ENCODE peak calls at places on chromosome 12, in five cellular contexts. Q is keratinocyte, Z is AG04450, E is left ventricle myocardium inferior, U is psoas muscle. T is an unnamed sample.

GRCh38 chr12:57626111-57626928 is 6.7 kb downstream of the B4GALNT1 start:
- DNase-seq in E (no peak), U (no peak), Q (no peak), Z (no peak), T (no peak)

GRCh38 chr12:80242341-80242740 is 143.0 kb downstream of the OTOGL start:
- DNase-seq in Q (no peak), Z (no peak), E (no peak), U (no peak), T (no peak)

GRCh38 chr12:130805635-130806034 is 33.4 kb downstream of the STX2 start:
- DNase-seq in Q (no peak), Z (no peak), E (no peak), U (no peak), T (no peak)

GRCh38 chr12:118999107-118999506 is 17.8 kb downstream of the SRRM4 start:
- DNase-seq in E (peak; percentile 42), U (no peak), Q (no peak), Z (no peak), T (no peak)

GRCh38 chr12:47717443-47718193 is 7.7 kb downstream of the ENDOU start:
- DNase-seq in E (peak; percentile 90), Q (no peak), U (peak; percentile 83), Z (peak; percentile 64), T (no peak)

GRCh38 chr12:32671930-32672785 is 6.9 kb upstream of the DNM1L start:
- DNase-seq in Z (peak; percentile 67), Q (no peak), U (no peak), E (no peak), T (no peak)

GRCh38 chr12:102896067-102896466 is 21.0 kb downstream of the PAH start:
- DNase-seq in U (no peak), Q (no peak), Z (no peak), E (no peak), T (no peak)

GRCh38 chr12:38904932-38905479 is 385 bp downstream of the CPNE8 start:
- DNase-seq in Z (no peak), U (peak; percentile 85), E (peak; percentile 85), Q (peak; percentile 72), T (peak; percentile 54)

GRCh38 chr12:91974541-91974940 is 171.1 kb downstream of the BTG1 start:
- DNase-seq in Q (no peak), Z (no peak), U (no peak), E (no peak), T (no peak)

GRCh38 chr12:63917864-63918742 is 73.6 kb downstream of the SRGAP1 start:
- DNase-seq in Z (peak; percentile 84), U (no peak), Q (peak; percentile 87), E (no peak), T (peak; percentile 89)

GRCh38 chr12:116319851-116320621 is 42.5 kb upstream of the MED13L start:
- DNase-seq in U (peak; percentile 65), Z (peak; percentile 81), Q (no peak), E (peak; percentile 50), T (peak; percentile 64)

GRCh38 chr12:46531804-46532203 is 159.2 kb upstream of the SLC38A2 start:
- DNase-seq in U (no peak), E (no peak), Z (no peak), Q (no peak), T (no peak)

GRCh38 chr12:89797436-89797835 is 88.8 kb upstream of the ATP2B1 start:
- DNase-seq in Z (no peak), Q (no peak), U (no peak), E (no peak), T (no peak)

GRCh38 chr12:78885466-78885865 is 20.9 kb downstream of the SYT1 start:
- DNase-seq in E (no peak), U (no peak), Z (no peak), Q (no peak), T (no peak)

GRCh38 chr12:78891646-78892353 is 27.2 kb downstream of the SYT1 start:
- DNase-seq in Z (no peak), Q (no peak), E (no peak), U (no peak), T (no peak)

GRCh38 chr12:78887008-78887407 is 22.4 kb downstream of the SYT1 start:
- DNase-seq in U (no peak), Z (no peak), Q (no peak), E (no peak), T (no peak)

GRCh38 chr12:78888583-78888982 is 24.0 kb downstream of the SYT1 start:
- DNase-seq in Q (no peak), U (no peak), Z (no peak), E (no peak), T (no peak)

GRCh38 chr12:78887444-78887843 is 22.9 kb downstream of the SYT1 start:
- DNase-seq in U (no peak), Q (no peak), Z (no peak), E (no peak), T (no peak)
- H3K27ac ChIP-seq in U (no peak overlapping the region), Q (no peak overlapping the region), Z (no peak overlapping the region), E (no peak overlapping the region), T (peak overlapping the region; percentile 65)

GRCh38 chr12:229441-230191 is 15.7 kb upstream of the SLC6A12 start:
- DNase-seq in Q (no peak), Z (no peak), E (no peak), U (no peak), T (no peak)
- H3K27ac ChIP-seq in Q (no peak overlapping the region), Z (no peak overlapping the region), E (no peak overlapping the region), U (no peak overlapping the region), T (no peak overlapping the region)

GRCh38 chr12:6158749-6159148 is 34.3 kb upstream of the VWF start:
- DNase-seq in U (no peak), Q (no peak), Z (no peak), E (no peak), T (no peak)
- H3K27ac ChIP-seq in U (no peak overlapping the region), Q (no peak overlapping the region), Z (no peak overlapping the region), E (peak overlapping the region; percentile 48), T (no peak overlapping the region)

GRCh38 chr12:121391619-121392324 is 8.1 kb upstream of the RNF34 start:
- DNase-seq in U (no peak), Q (no peak), Z (peak; percentile 49), E (no peak), T (no peak)

GRCh38 chr12:121388421-121388981 is 11.4 kb upstream of the RNF34 start:
- DNase-seq in E (no peak), Q (no peak), Z (peak; percentile 76), U (no peak), T (no peak)

GRCh38 chr12:121397521-121397920 is 2.4 kb upstream of the RNF34 start:
- DNase-seq in Z (no peak), U (no peak), E (no peak), Q (no peak), T (no peak)

GRCh38 chr12:121390856-121391255 is 9.1 kb upstream of the RNF34 start:
- DNase-seq in Z (no peak), U (no peak), E (no peak), Q (peak; percentile 83), T (no peak)

GRCh38 chr12:121392325-121392716 is 7.6 kb upstream of the RNF34 start:
- DNase-seq in E (no peak), U (no peak), Z (no peak), Q (no peak), T (no peak)
- H3K27ac ChIP-seq in E (no peak overlapping the region), U (no peak overlapping the region), Z (no peak overlapping the region), Q (no peak overlapping the region), T (no peak overlapping the region)

GRCh38 chr12:28032811-28033537 is 60.4 kb upstream of the PTHLH start:
- DNase-seq in E (no peak), U (no peak), Q (peak; percentile 94), Z (no peak), T (peak; percentile 94)

GRCh38 chr12:28035483-28035882 is 63.0 kb upstream of the PTHLH start:
- DNase-seq in Z (no peak), U (no peak), E (no peak), Q (no peak), T (peak; percentile 72)

GRCh38 chr12:28027947-28028724 is 55.6 kb upstream of the PTHLH start:
- DNase-seq in U (no peak), Q (no peak), Z (no peak), E (no peak), T (no peak)

GRCh38 chr12:28034271-28034670 is 61.7 kb upstream of the PTHLH start:
- DNase-seq in Q (no peak), U (no peak), Z (no peak), E (no peak), T (no peak)

GRCh38 chr12:28033538-28033915 is 61.0 kb upstream of the PTHLH start:
- DNase-seq in U (no peak), Z (no peak), Q (peak; percentile 64), E (no peak), T (peak; percentile 70)
- H3K27ac ChIP-seq in U (no peak overlapping the region), Z (no peak overlapping the region), Q (peak overlapping the region; percentile 100), E (no peak overlapping the region), T (peak overlapping the region; percentile 99)

GRCh38 chr12:121754836-121755235 is 38.7 kb downstream of the RHOF start:
- DNase-seq in E (no peak), U (no peak), Z (no peak), Q (no peak), T (no peak)
- H3K27ac ChIP-seq in E (peak overlapping the region; percentile 85), U (no peak overlapping the region), Z (no peak overlapping the region), Q (no peak overlapping the region), T (no peak overlapping the region)

GRCh38 chr12:110023634-110024023 is 24.4 kb downstream of the ANKRD13A start:
- DNase-seq in E (no peak), Q (no peak), Z (no peak), U (no peak), T (no peak)
- H3K27ac ChIP-seq in E (peak overlapping the region; percentile 67), Q (no peak overlapping the region), Z (peak overlapping the region; percentile 91), U (peak overlapping the region; percentile 84), T (no peak overlapping the region)

DNA sequence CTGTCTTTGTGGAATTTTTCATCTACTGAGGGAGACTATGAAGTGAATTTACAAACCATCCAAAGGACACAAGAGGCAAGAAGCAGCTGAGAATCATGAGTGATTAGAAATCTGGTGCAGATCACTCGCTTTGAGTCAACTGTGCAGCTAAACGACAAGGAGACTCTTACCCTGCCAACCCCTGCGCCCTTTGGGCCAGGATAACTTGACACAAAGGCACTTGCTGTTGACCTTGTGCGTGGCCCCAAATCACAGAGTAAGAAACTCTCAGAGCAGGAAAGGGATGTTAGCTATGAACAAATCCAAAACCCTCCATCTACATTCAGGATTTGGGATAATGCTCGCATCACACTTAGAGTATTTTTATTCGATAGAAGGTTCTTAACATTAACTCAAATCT is 11.5 kb upstream of the PARP11 start:
- DNase-seq in Q (no peak), U (no peak), E (no peak), Z (no peak), T (no peak)
- H3K27ac ChIP-seq in Q (no peak overlapping the region), U (no peak overlapping the region), E (peak overlapping the region; percentile 76), Z (no peak overlapping the region), T (no peak overlapping the region)

GRCh38 chr12:41049033-41049432 is 139.1 kb upstream of the PDZRN4 start:
- DNase-seq in U (no peak), E (no peak), Q (no peak), Z (no peak), T (no peak)

DNA sequence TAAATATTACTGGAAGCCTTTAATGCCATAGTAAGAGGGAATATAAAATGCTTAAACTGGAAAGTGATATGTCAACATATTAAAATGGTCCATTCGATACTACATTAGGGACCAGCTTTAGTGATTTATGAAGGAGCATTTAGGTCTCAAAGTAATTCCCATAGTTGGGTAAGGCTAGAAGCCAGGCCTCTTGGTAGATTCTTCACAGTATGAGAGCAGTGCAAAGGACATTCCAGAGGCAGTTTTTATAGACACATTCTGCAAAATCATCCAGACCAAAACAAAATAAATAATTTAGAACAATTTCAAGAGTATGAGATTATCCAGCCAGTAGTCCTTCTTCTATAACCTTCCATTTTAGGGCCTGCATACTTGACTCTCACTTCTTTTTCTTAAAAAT is 142.6 kb upstream of the PDZRN4 start:
- DNase-seq in Z (no peak), U (no peak), Q (no peak), E (no peak), T (no peak)
- H3K27ac ChIP-seq in Z (no peak overlapping the region), U (no peak overlapping the region), Q (no peak overlapping the region), E (no peak overlapping the region), T (no peak overlapping the region)

T was measured in epithelial cell of prostate.